ENCODE peak calls at places on chromosome 18, in four cellular contexts. Q, D, Y and N are unnamed samples.

GRCh38 chr18:23580677-23581367 is 5.5 kb downstream of the NPC1 start:
- DNase-seq in Q (peak), D (no peak), Y (no peak), N (no peak)

GRCh38 chr18:48917579-48918101 is 33.1 kb downstream of the SMAD7 start:
- DNase-seq in Q (no peak), D (no peak), Y (no peak), N (no peak)

GRCh38 chr18:36672437-36673344 is 156.1 kb downstream of the TPGS2 start:
- DNase-seq in Q (peak), D (no peak), Y (peak), N (no peak)

GRCh38 chr18:62596145-62597005 is 73.5 kb downstream of the ZCCHC2 start:
- DNase-seq in Q (no peak), D (no peak), Y (peak), N (no peak)

GRCh38 chr18:44852818-44853217 is 172.1 kb downstream of the SETBP1 start:
- DNase-seq in Q (no peak), D (no peak), Y (no peak), N (no peak)

GRCh38 chr18:25675123-25675850 is 323.3 kb upstream of the ZNF521 start:
- DNase-seq in Q (no peak), D (no peak), Y (no peak), N (no peak)

GRCh38 chr18:76231402-76231801 is 263.6 kb downstream of the ZNF516 start:
- DNase-seq in Q (no peak), D (no peak), Y (no peak), N (no peak)

GRCh38 chr18:11908182-11909080 is at the start of gene MPPE1:
- DNase-seq in Q (peak), D (peak), Y (peak), N (peak)

GRCh38 chr18:23824704-23825103 is 135.5 kb downstream of the LAMA3 start:
- DNase-seq in Q (no peak), D (no peak), Y (no peak), N (no peak)

GRCh38 chr18:49668583-49669290 is 106.9 kb downstream of the LIPG start:
- DNase-seq in Q (peak), D (no peak), Y (no peak), N (no peak)

GRCh38 chr18:64095056-64095455 is 53.8 kb downstream of the LINC00305 start:
- DNase-seq in Q (no peak), D (no peak), Y (no peak), N (no peak)

DNA sequence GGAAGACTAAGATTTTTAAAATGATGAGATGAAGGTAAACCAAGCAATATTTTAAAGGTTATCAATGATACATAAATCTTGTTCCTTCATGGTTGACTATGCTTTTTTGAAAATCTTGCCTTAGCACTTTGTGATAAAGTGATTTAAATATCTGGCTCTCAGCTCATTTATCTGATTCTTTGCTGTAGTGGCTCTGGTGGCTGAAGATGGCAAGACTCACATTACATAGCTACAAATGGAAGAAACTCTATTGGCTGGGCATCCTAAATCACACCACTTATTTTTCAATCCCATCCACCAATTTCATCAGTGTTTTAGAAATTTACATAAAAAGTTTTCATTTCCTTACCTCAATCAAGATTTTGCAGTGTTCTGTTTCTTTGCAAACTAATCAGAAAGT is 16.6 kb upstream of the APCDD1 start:
- DNase-seq in Q (no peak), D (no peak), Y (no peak), N (no peak)
- TF ChIP-seq CTCF in Q (no peak), D (no peak), Y (peak), N (no peak)

GRCh38 chr18:29163596-29163995 is 986.7 kb upstream of the CDH2 start:
- DNase-seq in Q (no peak), D (no peak), Y (no peak), N (no peak)
- TF ChIP-seq CTCF in Q (no peak), D (no peak), Y (no peak), N (no peak)

DNA sequence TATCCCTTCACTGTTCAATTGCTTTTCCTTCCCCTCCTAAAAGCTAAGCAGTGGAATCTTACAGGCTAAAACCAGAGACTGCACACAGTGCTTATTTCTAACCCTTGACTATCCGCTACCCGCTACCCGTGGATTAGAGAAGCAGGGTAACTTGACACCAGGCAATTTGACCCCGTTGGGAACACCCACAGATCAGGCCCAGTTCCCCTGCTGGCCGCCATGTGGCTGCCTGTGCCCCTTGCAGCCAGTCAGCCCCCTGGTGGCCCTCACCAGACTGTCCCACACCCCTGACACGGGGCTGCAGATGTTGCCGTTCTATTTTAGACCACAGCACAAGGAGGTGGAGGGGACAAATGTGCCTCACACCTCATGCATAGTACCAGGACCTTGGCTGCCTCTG is 74.8 kb downstream of the TXNL1 start:
- DNase-seq in Q (no peak), D (no peak), Y (no peak), N (no peak)
- TF ChIP-seq CTCF in Q (no peak), D (peak), Y (no peak), N (peak)

DNA sequence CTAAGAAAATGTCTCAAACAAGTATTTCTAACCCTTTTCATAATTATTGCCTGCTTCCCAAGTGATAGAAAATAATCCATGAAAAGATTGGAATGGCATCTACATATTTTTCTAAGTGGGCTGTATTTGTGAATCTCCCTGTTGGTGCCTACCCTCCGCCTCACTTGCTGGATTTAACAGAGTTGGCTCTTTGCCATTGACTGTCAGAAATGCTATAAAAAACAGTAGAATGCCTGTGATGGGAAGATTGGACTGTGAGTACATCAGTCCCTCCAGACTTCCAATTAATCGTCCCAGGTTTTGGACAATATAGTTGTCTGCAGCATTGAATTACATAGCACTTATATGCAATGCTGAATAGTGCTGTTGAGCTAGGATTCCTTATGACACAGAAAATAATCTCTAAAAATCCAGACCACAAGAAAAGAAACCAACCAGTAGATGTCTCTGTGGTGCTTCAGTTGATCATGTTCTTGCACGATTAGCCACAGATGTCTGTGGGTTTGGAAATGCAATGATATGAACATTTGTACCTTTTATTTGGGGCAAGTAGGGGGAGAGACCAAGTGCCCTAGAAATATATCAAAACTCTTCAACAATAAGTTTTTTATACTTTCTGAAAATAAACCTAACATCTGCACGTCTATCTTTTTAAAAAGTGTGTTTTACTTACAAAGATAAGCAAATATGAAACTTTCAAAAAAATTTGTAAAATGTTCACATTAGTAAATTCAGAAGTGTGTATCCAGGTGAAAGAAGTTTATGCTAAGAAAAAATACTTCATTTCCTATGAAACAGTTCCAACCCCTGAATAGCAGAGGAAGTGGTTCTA is 88.5 kb downstream of the DYNAP start:
- DNase-seq in Q (peak), D (no peak), Y (peak), N (peak)
- TF ChIP-seq CTCF in Q (no peak), D (peak), Y (peak), N (peak)